ENCODE peak calls at places on chromosome 3, in seven cellular contexts. E, C, V, N, L, I and F are unnamed samples.

GRCh38 chr3:19149388-19149787 is 1.1 kb downstream of the KCNH8 start:
- DNase-seq in E (no peak), C (peak; percentile 27), V (no peak), N (no peak), L (no peak), I (peak; percentile 66), F (peak; percentile 86)

GRCh38 chr3:112364291-112364690 is 31.3 kb downstream of the CD200 start:
- DNase-seq in E (no peak), C (no peak), V (no peak), N (no peak), L (no peak), I (no peak), F (no peak)

GRCh38 chr3:5806192-5806591 is 618.7 kb downstream of the EDEM1 start:
- DNase-seq in E (no peak), C (no peak), V (no peak), N (no peak), L (no peak), I (no peak), F (peak; percentile 63)

GRCh38 chr3:112378989-112379692 is 46.2 kb downstream of the CD200 start:
- DNase-seq in E (no peak), C (no peak), V (no peak), N (no peak), L (no peak), I (no peak), F (no peak)

GRCh38 chr3:22606938-22607337 is 596.2 kb upstream of the UBE2E2 start:
- DNase-seq in E (no peak), C (no peak), V (no peak), N (no peak), L (no peak), I (no peak), F (no peak)

GRCh38 chr3:123081718-123082369 is 15.0 kb downstream of the PDIA5 start:
- DNase-seq in E (no peak), C (no peak), V (no peak), N (peak; percentile 52), L (peak; percentile 77), I (no peak), F (peak; percentile 61)

GRCh38 chr3:68523330-68523729 is 409.0 kb downstream of the TAFA4 start:
- DNase-seq in E (no peak), C (no peak), V (no peak), N (no peak), L (no peak), I (no peak), F (no peak)

GRCh38 chr3:72261566-72262564 is 476.9 kb upstream of the PROK2 start:
- DNase-seq in E (no peak), C (no peak), V (no peak), N (no peak), L (no peak), I (no peak), F (no peak)

GRCh38 chr3:106296111-106296510 is 427.3 kb upstream of the CBLB start:
- DNase-seq in E (no peak), C (no peak), V (no peak), N (no peak), L (no peak), I (no peak), F (no peak)